ENCODE peak calls at places on chromosomes 1 and 21, in four cellular contexts. One of them, this sample, is unnamed. For H3K4me1, the result is how much of the 10 kb centered on the place peaks cover.

GRCh38 chr1:21869620-21870121 is 57.6 kb downstream of the LDLRAD2 start:
- DNase-seq in right lobe of liver: no peak
- DNase-seq in uterus: peak
- DNase-seq in A549: peak
- DNase-seq in this sample: peak

GRCh38 chr1:234755449-234755863 is 145.5 kb upstream of the IRF2BP2 start:
- DNase-seq in A549: no peak
- DNase-seq in right lobe of liver: peak
- DNase-seq in uterus: peak
- DNase-seq in this sample: peak

GRCh38 chr1:185244015-185244747 is 72.9 kb downstream of the IVNS1ABP start:
- DNase-seq in uterus: no peak
- DNase-seq in A549: no peak
- DNase-seq in right lobe of liver: no peak
- DNase-seq in this sample: no peak

GRCh38 chr1:70220015-70220414 is 1.2 kb upstream of the SRSF11 start:
- DNase-seq in uterus: no peak
- DNase-seq in A549: no peak
- DNase-seq in right lobe of liver: no peak
- DNase-seq in this sample: no peak

GRCh38 chr1:64483711-64484454 is 14.0 kb downstream of the CACHD1 start:
- DNase-seq in right lobe of liver: no peak
- DNase-seq in uterus: no peak
- DNase-seq in A549: no peak
- DNase-seq in this sample: no peak

GRCh38 chr1:205582471-205583291 is 49.1 kb downstream of the ELK4 start:
- DNase-seq in uterus: no peak
- DNase-seq in A549: no peak
- DNase-seq in right lobe of liver: no peak
- DNase-seq in this sample: peak

GRCh38 chr1:74437035-74437434 is 75.4 kb downstream of the LRRC53 start:
- DNase-seq in right lobe of liver: no peak
- DNase-seq in A549: no peak
- DNase-seq in uterus: no peak
- DNase-seq in this sample: no peak

GRCh38 chr1:22204989-22205913 is 62.4 kb upstream of the WNT4 start:
- DNase-seq in right lobe of liver: no peak
- DNase-seq in A549: no peak
- DNase-seq in uterus: no peak
- DNase-seq in this sample: peak

GRCh38 chr1:94237291-94238226 is at the start of gene ARHGAP29:
- DNase-seq in right lobe of liver: peak
- DNase-seq in uterus: peak
- DNase-seq in A549: peak
- DNase-seq in this sample: peak

DNA sequence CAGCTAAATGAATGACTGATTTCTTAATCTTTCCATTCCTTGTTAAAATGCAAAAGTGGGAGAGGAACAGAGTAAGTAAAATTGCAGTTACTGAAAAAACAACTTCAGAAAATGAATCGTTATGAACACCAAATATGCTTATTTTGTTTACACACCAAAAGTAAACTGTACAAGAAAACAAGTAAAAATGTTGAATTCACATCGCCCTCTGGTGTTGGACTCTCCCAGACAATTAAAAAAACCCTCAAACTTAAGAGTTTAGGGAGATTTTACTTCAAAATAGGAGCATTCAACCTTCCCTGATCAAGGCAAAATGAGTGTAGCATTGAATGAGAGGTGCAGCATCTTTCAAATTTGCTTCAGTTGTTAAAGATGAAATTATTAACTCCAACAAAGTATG is 19.4 kb upstream of the ESRRG start:
- DNase-seq in uterus: no peak
- DNase-seq in right lobe of liver: no peak
- DNase-seq in A549: no peak
- DNase-seq in this sample: no peak
- TF ChIP-seq POLR2A in uterus: no peak
- TF ChIP-seq POLR2A in right lobe of liver: no peak
- TF ChIP-seq POLR2A in A549: no peak
- TF ChIP-seq POLR2A in this sample: no peak

GRCh38 chr21:46347791-46348381 is 23.9 kb downstream of the PCNT start:
- DNase-seq in right lobe of liver: peak
- DNase-seq in uterus: no peak
- DNase-seq in A549: no peak
- DNase-seq in this sample: no peak
- TF ChIP-seq CTCF in right lobe of liver: peak
- TF ChIP-seq CTCF in uterus: no peak
- TF ChIP-seq CTCF in A549: no peak
- TF ChIP-seq CTCF in this sample: no peak

GRCh38 chr21:44927259-44927586 is 6.5 kb upstream of the ITGB2 start:
- DNase-seq in right lobe of liver: no peak
- DNase-seq in A549: no peak
- DNase-seq in uterus: no peak
- DNase-seq in this sample: no peak
- H3K4me1 ChIP-seq in right lobe of liver: under half
- H3K4me1 ChIP-seq in A549: under half
- H3K4me1 ChIP-seq in uterus: under half
- H3K4me1 ChIP-seq in this sample: under half

DNA sequence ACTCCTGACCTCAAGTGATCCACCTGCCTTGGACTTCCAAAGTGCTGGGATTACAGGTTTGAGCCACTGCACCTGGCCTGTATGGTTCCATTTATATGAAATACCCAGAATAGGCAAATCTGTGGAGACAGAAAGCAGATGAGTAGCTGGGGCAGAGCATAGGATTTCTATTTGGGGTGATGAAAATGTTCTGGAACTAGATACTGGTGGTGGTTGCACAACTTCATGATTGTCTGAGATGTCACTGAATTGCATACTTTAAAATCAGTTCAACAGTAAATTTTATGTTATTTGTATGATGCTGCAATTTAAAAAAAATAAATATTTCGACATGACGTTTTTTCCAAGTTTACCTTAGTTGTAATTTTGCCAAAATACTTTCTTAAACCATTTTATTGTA is 23.9 kb downstream of the ITSN1 start:
- DNase-seq in right lobe of liver: no peak
- DNase-seq in uterus: no peak
- DNase-seq in A549: no peak
- DNase-seq in this sample: no peak
- TF ChIP-seq POLR2A in right lobe of liver: no peak
- TF ChIP-seq POLR2A in uterus: no peak
- TF ChIP-seq POLR2A in A549: no peak
- TF ChIP-seq POLR2A in this sample: no peak

GRCh38 chr1:8015809-8016165 is 10.3 kb downstream of the ERRFI1 start:
- DNase-seq in right lobe of liver: no peak
- DNase-seq in uterus: peak
- DNase-seq in A549: no peak
- DNase-seq in this sample: peak

GRCh38 chr1:8015036-8015808 is 10.9 kb downstream of the ERRFI1 start:
- DNase-seq in uterus: peak
- DNase-seq in right lobe of liver: no peak
- DNase-seq in A549: peak
- DNase-seq in this sample: peak

GRCh38 chr1:8017495-8018310 is 8.4 kb downstream of the ERRFI1 start:
- DNase-seq in A549: no peak
- DNase-seq in uterus: no peak
- DNase-seq in right lobe of liver: no peak
- DNase-seq in this sample: peak

GRCh38 chr1:8014381-8014988 is 11.6 kb downstream of the ERRFI1 start:
- DNase-seq in uterus: no peak
- DNase-seq in right lobe of liver: no peak
- DNase-seq in A549: no peak
- DNase-seq in this sample: no peak

DNA sequence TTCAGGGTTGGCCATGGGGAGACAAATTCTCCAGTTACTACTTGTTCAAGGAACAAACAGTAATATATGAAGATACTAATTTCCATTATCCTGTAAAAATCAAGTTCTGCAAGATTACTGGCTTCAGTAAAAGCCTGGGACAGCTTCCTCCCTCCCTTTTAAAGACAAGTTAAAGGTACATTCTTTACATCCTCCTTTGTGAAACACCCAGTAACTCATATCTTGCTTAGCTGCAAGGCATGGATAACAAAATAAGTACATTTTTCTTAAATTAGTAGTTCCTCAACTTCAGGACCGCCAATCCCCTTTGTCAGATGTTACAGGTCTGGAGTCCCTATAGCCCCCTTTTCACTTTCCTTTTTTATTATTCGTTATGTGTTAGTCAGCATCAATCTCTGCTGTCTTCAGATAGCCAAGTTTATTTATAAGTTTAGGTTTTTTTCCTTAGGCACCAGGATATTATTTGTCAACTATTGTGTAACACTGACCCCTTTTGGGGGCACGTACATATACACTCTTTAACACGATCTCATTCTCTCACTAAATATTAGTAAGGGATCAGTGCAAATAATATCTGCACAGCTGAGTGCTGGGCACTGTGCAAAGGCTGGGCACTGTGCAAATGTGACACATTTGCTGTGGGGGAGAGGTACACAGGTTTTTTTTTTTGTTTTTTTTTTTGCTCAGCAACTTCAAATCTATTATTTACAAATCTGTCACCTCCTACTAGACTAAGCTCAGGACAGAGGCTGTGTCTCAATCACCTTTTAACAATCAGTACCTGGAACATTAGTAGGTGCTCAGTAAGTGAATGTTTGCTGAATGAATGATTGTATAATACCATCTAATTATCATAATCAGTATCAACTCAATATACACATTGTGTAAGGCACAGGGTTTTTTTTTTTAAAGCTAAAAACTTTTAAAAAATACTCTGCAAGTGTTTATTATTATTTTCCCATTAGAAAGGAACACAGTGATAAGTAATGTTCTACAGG is 9.6 kb downstream of the ERRFI1 start:
- DNase-seq in A549: no peak
- DNase-seq in uterus: no peak
- DNase-seq in right lobe of liver: no peak
- DNase-seq in this sample: no peak
- TF ChIP-seq CTCF in A549: no peak
- TF ChIP-seq CTCF in uterus: no peak
- TF ChIP-seq CTCF in right lobe of liver: peak
- TF ChIP-seq CTCF in this sample: no peak

DNA sequence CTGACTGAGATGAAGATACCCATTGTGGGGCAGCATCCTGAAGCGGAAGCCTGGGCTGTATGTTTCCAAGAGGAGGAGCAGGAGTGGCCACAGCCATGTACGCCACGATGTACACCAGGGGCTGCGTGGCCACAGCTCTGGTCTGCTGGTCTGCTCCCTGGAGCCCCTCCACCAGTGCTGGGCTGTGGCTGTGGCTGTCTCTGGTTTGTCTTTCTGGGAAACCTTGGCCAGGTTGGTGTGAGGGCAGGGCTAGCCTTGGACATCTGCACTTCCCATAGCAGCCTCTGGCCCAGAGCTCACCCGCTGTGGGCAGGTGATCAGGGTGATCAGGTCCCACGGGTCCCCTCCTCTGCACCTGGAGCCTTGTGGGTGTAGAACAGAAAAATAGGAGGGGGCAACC is 2.6 kb downstream of the MIB2 start:
- DNase-seq in A549: no peak
- DNase-seq in uterus: no peak
- DNase-seq in right lobe of liver: peak
- DNase-seq in this sample: no peak
- H3K4me1 ChIP-seq in A549: under half
- H3K4me1 ChIP-seq in uterus: under half
- H3K4me1 ChIP-seq in right lobe of liver: under half
- H3K4me1 ChIP-seq in this sample: under half

GRCh38 chr1:7953850-7954609 is 7.5 kb upstream of the PARK7 start:
- DNase-seq in A549: peak
- DNase-seq in uterus: peak
- DNase-seq in right lobe of liver: peak
- DNase-seq in this sample: peak
- TF ChIP-seq POLR2A in A549: peak
- TF ChIP-seq POLR2A in uterus: peak
- TF ChIP-seq POLR2A in right lobe of liver: peak
- TF ChIP-seq POLR2A in this sample: peak

GRCh38 chr1:192545781-192546521 is 29.6 kb upstream of the RGS1 start:
- DNase-seq in right lobe of liver: no peak
- DNase-seq in uterus: no peak
- DNase-seq in A549: peak
- DNase-seq in this sample: no peak
- TF ChIP-seq CTCF in right lobe of liver: no peak
- TF ChIP-seq CTCF in uterus: no peak
- TF ChIP-seq CTCF in A549: no peak
- TF ChIP-seq CTCF in this sample: no peak

DNA sequence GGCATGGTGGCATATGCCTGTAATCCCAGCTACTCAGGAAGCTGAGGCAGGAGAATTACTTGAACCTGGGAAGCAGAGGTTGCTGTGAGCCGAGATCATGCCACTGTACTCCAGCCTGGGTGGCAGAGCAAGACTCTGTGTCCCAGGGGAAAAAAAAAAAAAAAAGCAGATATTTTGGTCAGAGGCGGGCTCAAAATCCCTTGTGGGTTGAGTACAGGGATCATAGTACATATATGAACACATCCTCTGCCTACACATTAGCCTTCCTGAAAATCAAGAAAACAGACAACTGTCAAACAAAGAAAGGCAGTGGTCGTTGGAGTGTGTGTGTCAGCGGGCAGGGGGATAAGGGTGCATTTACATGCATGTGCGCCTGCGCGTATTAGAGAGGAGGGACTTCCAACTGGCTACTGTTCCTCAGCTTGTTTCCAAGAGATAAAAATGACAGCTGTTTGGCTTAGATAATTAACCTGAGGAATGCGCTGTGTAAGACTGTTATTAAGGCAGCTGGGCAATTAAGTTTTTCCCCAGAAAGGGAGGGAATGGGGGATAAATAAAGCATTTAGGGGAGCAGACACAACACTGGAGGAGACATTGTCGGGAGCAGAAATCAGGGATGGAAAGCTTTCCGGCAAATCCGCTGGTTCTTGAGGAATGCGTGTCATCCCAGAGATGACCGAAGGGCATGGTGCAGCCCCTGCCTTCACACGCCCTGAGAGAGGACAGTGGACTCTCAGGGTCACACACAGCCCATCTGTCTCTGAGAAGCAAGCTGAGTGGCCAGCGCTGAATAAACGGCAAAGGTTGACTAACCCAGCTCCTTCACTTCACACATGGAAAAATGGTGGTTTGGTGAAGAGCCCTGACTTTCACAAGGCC is 6.4 kb downstream of the LAMB3 start:
- DNase-seq in right lobe of liver: no peak
- DNase-seq in A549: no peak
- DNase-seq in uterus: no peak
- DNase-seq in this sample: no peak
- H3K4me1 ChIP-seq in right lobe of liver: under half
- H3K4me1 ChIP-seq in A549: under half
- H3K4me1 ChIP-seq in uterus: under half
- H3K4me1 ChIP-seq in this sample: half or more